ENCODE peak calls at places on chromosomes 11 and 22, in eight cellular contexts. One of them, this sample, is unnamed.

GRCh38 chr11:69529001-69529400 is 47.5 kb downstream of the LINC01488 start:
- DNase-seq in mesendoderm: no peak
- DNase-seq in stimulated activated CD4-positive, alpha-beta T cell treated with anti-CD3 and anti-CD28 coated beads, Interleukin-4, amount 100 ng/mL, for 24 hours: no peak
- DNase-seq in RPMI8226: no peak
- DNase-seq in substantia nigra: no peak
- DNase-seq in tibial nerve: no peak
- DNase-seq in Right ventricle myocardium superior: no peak
- DNase-seq in GM23338: no peak
- DNase-seq in this sample: no peak

GRCh38 chr11:65452806-65453490 is 30.4 kb downstream of the NEAT1 start:
- DNase-seq in mesendoderm: no peak
- DNase-seq in stimulated activated CD4-positive, alpha-beta T cell treated with anti-CD3 and anti-CD28 coated beads, Interleukin-4, amount 100 ng/mL, for 24 hours: no peak
- DNase-seq in tibial nerve: peak
- DNase-seq in GM23338: no peak
- DNase-seq in substantia nigra: no peak
- DNase-seq in Right ventricle myocardium superior: no peak
- DNase-seq in RPMI8226: no peak
- DNase-seq in this sample: no peak

GRCh38 chr11:31636983-31637382 is 127.4 kb downstream of the ELP4 start:
- DNase-seq in substantia nigra: no peak
- DNase-seq in RPMI8226: no peak
- DNase-seq in GM23338: no peak
- DNase-seq in tibial nerve: no peak
- DNase-seq in stimulated activated CD4-positive, alpha-beta T cell treated with anti-CD3 and anti-CD28 coated beads, Interleukin-4, amount 100 ng/mL, for 24 hours: no peak
- DNase-seq in mesendoderm: no peak
- DNase-seq in Right ventricle myocardium superior: no peak
- DNase-seq in this sample: no peak

GRCh38 chr11:16986434-16987204 is 27.6 kb downstream of the PLEKHA7 start:
- DNase-seq in mesendoderm: peak
- DNase-seq in GM23338: peak
- DNase-seq in tibial nerve: no peak
- DNase-seq in RPMI8226: peak
- DNase-seq in substantia nigra: no peak
- DNase-seq in stimulated activated CD4-positive, alpha-beta T cell treated with anti-CD3 and anti-CD28 coated beads, Interleukin-4, amount 100 ng/mL, for 24 hours: peak
- DNase-seq in Right ventricle myocardium superior: no peak
- DNase-seq in this sample: no peak

GRCh38 chr11:57458410-57459111 is 1.8 kb upstream of the RTN4RL2 start:
- DNase-seq in GM23338: peak
- DNase-seq in RPMI8226: peak
- DNase-seq in substantia nigra: no peak
- DNase-seq in mesendoderm: peak
- DNase-seq in Right ventricle myocardium superior: peak
- DNase-seq in tibial nerve: no peak
- DNase-seq in stimulated activated CD4-positive, alpha-beta T cell treated with anti-CD3 and anti-CD28 coated beads, Interleukin-4, amount 100 ng/mL, for 24 hours: peak
- DNase-seq in this sample: no peak

GRCh38 chr22:20825624-20826023 is 33.0 kb downstream of the PI4KA start:
- DNase-seq in mesendoderm: no peak
- DNase-seq in substantia nigra: no peak
- DNase-seq in RPMI8226: no peak
- DNase-seq in GM23338: no peak
- DNase-seq in Right ventricle myocardium superior: no peak
- DNase-seq in stimulated activated CD4-positive, alpha-beta T cell treated with anti-CD3 and anti-CD28 coated beads, Interleukin-4, amount 100 ng/mL, for 24 hours: no peak
- DNase-seq in tibial nerve: no peak
- DNase-seq in this sample: no peak

GRCh38 chr11:821513-822371 is 3.0 kb downstream of the PNPLA2 start:
- DNase-seq in tibial nerve: no peak
- DNase-seq in GM23338: no peak
- DNase-seq in stimulated activated CD4-positive, alpha-beta T cell treated with anti-CD3 and anti-CD28 coated beads, Interleukin-4, amount 100 ng/mL, for 24 hours: no peak
- DNase-seq in mesendoderm: no peak
- DNase-seq in RPMI8226: no peak
- DNase-seq in substantia nigra: peak
- DNase-seq in Right ventricle myocardium superior: peak
- DNase-seq in this sample: no peak

GRCh38 chr22:39289445-39290247 is 29.8 kb downstream of the RPL3 start:
- DNase-seq in substantia nigra: no peak
- DNase-seq in Right ventricle myocardium superior: no peak
- DNase-seq in GM23338: no peak
- DNase-seq in mesendoderm: no peak
- DNase-seq in RPMI8226: no peak
- DNase-seq in stimulated activated CD4-positive, alpha-beta T cell treated with anti-CD3 and anti-CD28 coated beads, Interleukin-4, amount 100 ng/mL, for 24 hours: no peak
- DNase-seq in tibial nerve: no peak
- DNase-seq in this sample: no peak

GRCh38 chr11:1937616-1938342 is 9.4 kb upstream of the MRPL23 start:
- DNase-seq in tibial nerve: no peak
- DNase-seq in mesendoderm: no peak
- DNase-seq in GM23338: no peak
- DNase-seq in Right ventricle myocardium superior: no peak
- DNase-seq in substantia nigra: no peak
- DNase-seq in stimulated activated CD4-positive, alpha-beta T cell treated with anti-CD3 and anti-CD28 coated beads, Interleukin-4, amount 100 ng/mL, for 24 hours: no peak
- DNase-seq in RPMI8226: no peak
- DNase-seq in this sample: no peak

GRCh38 chr11:29127456-29127855 is 889.4 kb downstream of the KCNA4 start:
- DNase-seq in substantia nigra: no peak
- DNase-seq in mesendoderm: no peak
- DNase-seq in Right ventricle myocardium superior: no peak
- DNase-seq in GM23338: no peak
- DNase-seq in tibial nerve: no peak
- DNase-seq in RPMI8226: no peak
- DNase-seq in stimulated activated CD4-positive, alpha-beta T cell treated with anti-CD3 and anti-CD28 coated beads, Interleukin-4, amount 100 ng/mL, for 24 hours: no peak
- DNase-seq in this sample: no peak

GRCh38 chr11:68513930-68514487 is 53.5 kb downstream of the PPP6R3 start:
- DNase-seq in RPMI8226: no peak
- DNase-seq in substantia nigra: no peak
- DNase-seq in mesendoderm: no peak
- DNase-seq in GM23338: no peak
- DNase-seq in stimulated activated CD4-positive, alpha-beta T cell treated with anti-CD3 and anti-CD28 coated beads, Interleukin-4, amount 100 ng/mL, for 24 hours: no peak
- DNase-seq in Right ventricle myocardium superior: no peak
- DNase-seq in tibial nerve: no peak
- DNase-seq in this sample: no peak

GRCh38 chr11:73429121-73429740 is 53.0 kb downstream of the RELT start:
- DNase-seq in stimulated activated CD4-positive, alpha-beta T cell treated with anti-CD3 and anti-CD28 coated beads, Interleukin-4, amount 100 ng/mL, for 24 hours: no peak
- DNase-seq in GM23338: no peak
- DNase-seq in tibial nerve: no peak
- DNase-seq in substantia nigra: no peak
- DNase-seq in mesendoderm: peak
- DNase-seq in RPMI8226: no peak
- DNase-seq in Right ventricle myocardium superior: no peak
- DNase-seq in this sample: no peak

GRCh38 chr11:83019888-83020579 is 51.7 kb downstream of the RAB30 start:
- DNase-seq in mesendoderm: no peak
- DNase-seq in substantia nigra: peak
- DNase-seq in RPMI8226: no peak
- DNase-seq in tibial nerve: no peak
- DNase-seq in GM23338: peak
- DNase-seq in stimulated activated CD4-positive, alpha-beta T cell treated with anti-CD3 and anti-CD28 coated beads, Interleukin-4, amount 100 ng/mL, for 24 hours: no peak
- DNase-seq in Right ventricle myocardium superior: peak
- DNase-seq in this sample: no peak

GRCh38 chr11:58059011-58059358 is 28.2 kb downstream of the OR6Q1 start:
- DNase-seq in Right ventricle myocardium superior: no peak
- DNase-seq in GM23338: peak
- DNase-seq in RPMI8226: no peak
- DNase-seq in substantia nigra: no peak
- DNase-seq in tibial nerve: no peak
- DNase-seq in mesendoderm: peak
- DNase-seq in stimulated activated CD4-positive, alpha-beta T cell treated with anti-CD3 and anti-CD28 coated beads, Interleukin-4, amount 100 ng/mL, for 24 hours: no peak
- DNase-seq in this sample: no peak

GRCh38 chr22:38967451-38968450 is 10.3 kb downstream of the APOBEC3A start:
- DNase-seq in RPMI8226: peak
- DNase-seq in GM23338: no peak
- DNase-seq in Right ventricle myocardium superior: no peak
- DNase-seq in substantia nigra: no peak
- DNase-seq in tibial nerve: no peak
- DNase-seq in stimulated activated CD4-positive, alpha-beta T cell treated with anti-CD3 and anti-CD28 coated beads, Interleukin-4, amount 100 ng/mL, for 24 hours: no peak
- DNase-seq in mesendoderm: no peak
- DNase-seq in this sample: no peak

GRCh38 chr22:43901976-43902643 is 10.3 kb upstream of the PNPLA5 start:
- DNase-seq in tibial nerve: no peak
- DNase-seq in GM23338: no peak
- DNase-seq in substantia nigra: no peak
- DNase-seq in RPMI8226: peak
- DNase-seq in stimulated activated CD4-positive, alpha-beta T cell treated with anti-CD3 and anti-CD28 coated beads, Interleukin-4, amount 100 ng/mL, for 24 hours: no peak
- DNase-seq in Right ventricle myocardium superior: no peak
- DNase-seq in mesendoderm: peak
- DNase-seq in this sample: peak

GRCh38 chr11:14384338-14384737 is 25.4 kb upstream of the RRAS2 start:
- DNase-seq in Right ventricle myocardium superior: no peak
- DNase-seq in mesendoderm: no peak
- DNase-seq in stimulated activated CD4-positive, alpha-beta T cell treated with anti-CD3 and anti-CD28 coated beads, Interleukin-4, amount 100 ng/mL, for 24 hours: no peak
- DNase-seq in RPMI8226: no peak
- DNase-seq in substantia nigra: no peak
- DNase-seq in GM23338: no peak
- DNase-seq in tibial nerve: no peak
- DNase-seq in this sample: no peak

GRCh38 chr22:23856721-23857605 is 712 bp upstream of the SLC2A11 start:
- DNase-seq in RPMI8226: peak
- DNase-seq in GM23338: peak
- DNase-seq in stimulated activated CD4-positive, alpha-beta T cell treated with anti-CD3 and anti-CD28 coated beads, Interleukin-4, amount 100 ng/mL, for 24 hours: no peak
- DNase-seq in substantia nigra: peak
- DNase-seq in Right ventricle myocardium superior: peak
- DNase-seq in tibial nerve: no peak
- DNase-seq in mesendoderm: peak
- DNase-seq in this sample: no peak

GRCh38 chr11:91981995-91982394 is 242.6 kb upstream of the FAT3 start:
- DNase-seq in Right ventricle myocardium superior: peak
- DNase-seq in GM23338: no peak
- DNase-seq in RPMI8226: no peak
- DNase-seq in stimulated activated CD4-positive, alpha-beta T cell treated with anti-CD3 and anti-CD28 coated beads, Interleukin-4, amount 100 ng/mL, for 24 hours: no peak
- DNase-seq in mesendoderm: no peak
- DNase-seq in tibial nerve: peak
- DNase-seq in substantia nigra: no peak
- DNase-seq in this sample: peak

GRCh38 chr22:28949788-28950187 is 66.4 kb downstream of the ZNRF3 start:
- DNase-seq in mesendoderm: no peak
- DNase-seq in Right ventricle myocardium superior: no peak
- DNase-seq in RPMI8226: no peak
- DNase-seq in stimulated activated CD4-positive, alpha-beta T cell treated with anti-CD3 and anti-CD28 coated beads, Interleukin-4, amount 100 ng/mL, for 24 hours: no peak
- DNase-seq in substantia nigra: no peak
- DNase-seq in GM23338: no peak
- DNase-seq in tibial nerve: no peak
- DNase-seq in this sample: no peak

GRCh38 chr22:20016734-20017621 is at the start of gene ARVCF:
- DNase-seq in mesendoderm: peak
- DNase-seq in stimulated activated CD4-positive, alpha-beta T cell treated with anti-CD3 and anti-CD28 coated beads, Interleukin-4, amount 100 ng/mL, for 24 hours: peak
- DNase-seq in substantia nigra: peak
- DNase-seq in tibial nerve: peak
- DNase-seq in RPMI8226: peak
- DNase-seq in GM23338: peak
- DNase-seq in Right ventricle myocardium superior: peak
- DNase-seq in this sample: peak

GRCh38 chr11:28472904-28473303 is 364.7 kb downstream of the METTL15 start:
- DNase-seq in Right ventricle myocardium superior: no peak
- DNase-seq in RPMI8226: no peak
- DNase-seq in stimulated activated CD4-positive, alpha-beta T cell treated with anti-CD3 and anti-CD28 coated beads, Interleukin-4, amount 100 ng/mL, for 24 hours: no peak
- DNase-seq in mesendoderm: no peak
- DNase-seq in GM23338: no peak
- DNase-seq in substantia nigra: no peak
- DNase-seq in tibial nerve: no peak
- DNase-seq in this sample: no peak

GRCh38 chr11:115423728-115424459 is 80.3 kb downstream of the CADM1 start:
- DNase-seq in Right ventricle myocardium superior: no peak
- DNase-seq in GM23338: peak
- DNase-seq in RPMI8226: no peak
- DNase-seq in tibial nerve: no peak
- DNase-seq in mesendoderm: peak
- DNase-seq in stimulated activated CD4-positive, alpha-beta T cell treated with anti-CD3 and anti-CD28 coated beads, Interleukin-4, amount 100 ng/mL, for 24 hours: no peak
- DNase-seq in substantia nigra: no peak
- DNase-seq in this sample: no peak

GRCh38 chr11:118532852-118533768 is 2.1 kb downstream of the TMEM25 start:
- DNase-seq in RPMI8226: no peak
- DNase-seq in GM23338: no peak
- DNase-seq in substantia nigra: no peak
- DNase-seq in Right ventricle myocardium superior: no peak
- DNase-seq in stimulated activated CD4-positive, alpha-beta T cell treated with anti-CD3 and anti-CD28 coated beads, Interleukin-4, amount 100 ng/mL, for 24 hours: no peak
- DNase-seq in mesendoderm: no peak
- DNase-seq in tibial nerve: no peak
- DNase-seq in this sample: no peak

GRCh38 chr22:50264104-50264745 is 2.7 kb upstream of the MAPK12 start:
- DNase-seq in GM23338: no peak
- DNase-seq in substantia nigra: no peak
- DNase-seq in mesendoderm: no peak
- DNase-seq in stimulated activated CD4-positive, alpha-beta T cell treated with anti-CD3 and anti-CD28 coated beads, Interleukin-4, amount 100 ng/mL, for 24 hours: no peak
- DNase-seq in tibial nerve: no peak
- DNase-seq in Right ventricle myocardium superior: no peak
- DNase-seq in RPMI8226: no peak
- DNase-seq in this sample: no peak

GRCh38 chr11:109794501-109794900 is 298.7 kb upstream of the ZC3H12C start:
- DNase-seq in substantia nigra: no peak
- DNase-seq in tibial nerve: no peak
- DNase-seq in Right ventricle myocardium superior: no peak
- DNase-seq in mesendoderm: no peak
- DNase-seq in RPMI8226: no peak
- DNase-seq in stimulated activated CD4-positive, alpha-beta T cell treated with anti-CD3 and anti-CD28 coated beads, Interleukin-4, amount 100 ng/mL, for 24 hours: no peak
- DNase-seq in GM23338: no peak
- DNase-seq in this sample: no peak

GRCh38 chr11:128828350-128828749 is 38.7 kb downstream of the KCNJ1 start:
- DNase-seq in substantia nigra: no peak
- DNase-seq in mesendoderm: no peak
- DNase-seq in stimulated activated CD4-positive, alpha-beta T cell treated with anti-CD3 and anti-CD28 coated beads, Interleukin-4, amount 100 ng/mL, for 24 hours: no peak
- DNase-seq in tibial nerve: no peak
- DNase-seq in GM23338: no peak
- DNase-seq in RPMI8226: no peak
- DNase-seq in Right ventricle myocardium superior: no peak
- DNase-seq in this sample: no peak

GRCh38 chr11:10918698-10919097 is 60.8 kb upstream of the ZBED5 start:
- DNase-seq in mesendoderm: no peak
- DNase-seq in Right ventricle myocardium superior: no peak
- DNase-seq in tibial nerve: no peak
- DNase-seq in substantia nigra: no peak
- DNase-seq in GM23338: no peak
- DNase-seq in RPMI8226: no peak
- DNase-seq in stimulated activated CD4-positive, alpha-beta T cell treated with anti-CD3 and anti-CD28 coated beads, Interleukin-4, amount 100 ng/mL, for 24 hours: no peak
- DNase-seq in this sample: no peak

GRCh38 chr22:38422615-38423511 is 32.1 kb downstream of the KCNJ4 start:
- DNase-seq in tibial nerve: no peak
- DNase-seq in stimulated activated CD4-positive, alpha-beta T cell treated with anti-CD3 and anti-CD28 coated beads, Interleukin-4, amount 100 ng/mL, for 24 hours: no peak
- DNase-seq in GM23338: peak
- DNase-seq in RPMI8226: peak
- DNase-seq in Right ventricle myocardium superior: no peak
- DNase-seq in substantia nigra: no peak
- DNase-seq in mesendoderm: peak
- DNase-seq in this sample: no peak

GRCh38 chr22:35642305-35642741 is 5.9 kb upstream of the APOL6 start:
- DNase-seq in RPMI8226: no peak
- DNase-seq in substantia nigra: no peak
- DNase-seq in mesendoderm: no peak
- DNase-seq in stimulated activated CD4-positive, alpha-beta T cell treated with anti-CD3 and anti-CD28 coated beads, Interleukin-4, amount 100 ng/mL, for 24 hours: no peak
- DNase-seq in GM23338: no peak
- DNase-seq in Right ventricle myocardium superior: no peak
- DNase-seq in tibial nerve: no peak
- DNase-seq in this sample: no peak

This sample was measured in T1000.